ENCODE peak calls at places on chromosomes 5 and 9, in ten cellular contexts. A is GM20000; V is ecto neural progenitor cell; U is left ventricle myocardium superior; H is heart right ventricle; F is substantia nigra; J is Calu3; T is stimulated activated CD8-positive, alpha-beta memory T cell treated with anti-CD3 and anti-CD28 coated beads, Interleukin-4, amount 100 ng/mL, for 24 hours; O is stimulated activated CD4-positive, alpha-beta T cell treated with anti-CD3 and anti-CD28 coated beads, Interleukin-1b, Interleukin-23, amount 100 ng/mL, for 24 hours; L is NCI-H1417. W is an unnamed sample.

GRCh38 chr9:92728831-92729734 is 35.5 kb downstream of the BICD2 start:
- DNase-seq in A (peak; percentile 73), V (peak; percentile 45), U (peak; percentile 68), H (no peak), F (no peak), J (no peak), T (no peak), O (no peak), L (no peak), W (no peak)

GRCh38 chr5:159341914-159342313 is 11.6 kb upstream of the IL12B start:
- DNase-seq in A (no peak), V (no peak), U (peak; percentile 37), H (peak; percentile 24), F (peak; percentile 12), J (peak; percentile 86), T (peak; percentile 38), O (peak; percentile 15), L (no peak), W (peak; percentile 44)

GRCh38 chr5:153818626-153819025 is 220.1 kb downstream of the FAM114A2 start:
- DNase-seq in A (no peak), V (no peak), U (no peak), H (no peak), F (no peak), J (no peak), T (no peak), O (no peak), L (no peak), W (no peak)

GRCh38 chr5:167995844-167996400 is 295.5 kb upstream of the WWC1 start:
- DNase-seq in A (no peak), V (no peak), U (no peak), H (no peak), F (no peak), J (no peak), T (no peak), O (no peak), L (no peak), W (no peak)

GRCh38 chr5:143898914-143899591 is 87.1 kb downstream of the HMHB1 start:
- DNase-seq in A (no peak), V (no peak), U (no peak), H (no peak), F (no peak), J (no peak), T (no peak), O (no peak), L (peak; percentile 15), W (peak; percentile 4)

GRCh38 chr5:1384521-1384920 is 39.6 kb upstream of the CLPTM1L start:
- DNase-seq in A (no peak), V (no peak), U (no peak), H (no peak), F (no peak), J (no peak), T (no peak), O (no peak), L (no peak), W (no peak)

GRCh38 chr9:105244274-105244995 is at the start of gene SLC44A1:
- DNase-seq in A (peak; percentile 87), V (peak; percentile 97), U (peak; percentile 99), H (peak; percentile 99), F (peak; percentile 98), J (peak; percentile 95), T (peak; percentile 85), O (peak; percentile 92), L (peak; percentile 91), W (peak; percentile 81)

GRCh38 chr9:107600060-107600573 is 110.5 kb upstream of the KLF4 start:
- DNase-seq in A (no peak), V (no peak), U (no peak), H (no peak), F (no peak), J (no peak), T (no peak), O (no peak), L (no peak), W (no peak)

GRCh38 chr5:137142371-137143243 is 356.5 kb downstream of the SPOCK1 start:
- DNase-seq in A (no peak), V (no peak), U (peak; percentile 72), H (peak; percentile 34), F (no peak), J (peak; percentile 60), T (no peak), O (no peak), L (peak; percentile 18), W (no peak)

GRCh38 chr5:172610643-172611042 is 30.4 kb upstream of the NEURL1B start:
- DNase-seq in A (no peak), V (no peak), U (no peak), H (no peak), F (no peak), J (no peak), T (no peak), O (no peak), L (no peak), W (no peak)

GRCh38 chr5:36703245-36703860 is 96.9 kb downstream of the SLC1A3 start:
- DNase-seq in A (no peak), V (no peak), U (peak; percentile 67), H (peak; percentile 53), F (no peak), J (no peak), T (no peak), O (no peak), L (no peak), W (no peak)

GRCh38 chr5:14245526-14245925 is 102.4 kb downstream of the TRIO start:
- DNase-seq in A (no peak), V (no peak), U (no peak), H (no peak), F (no peak), J (no peak), T (no peak), O (no peak), L (no peak), W (no peak)

GRCh38 chr5:9787813-9788600 is 157.9 kb upstream of the TAS2R1 start:
- DNase-seq in A (no peak), V (no peak), U (peak; percentile 40), H (peak; percentile 14), F (no peak), J (no peak), T (no peak), O (no peak), L (no peak), W (no peak)

GRCh38 chr5:179180921-179181645 is 120.9 kb downstream of the ZNF354C start:
- DNase-seq in A (no peak), V (no peak), U (peak; percentile 17), H (no peak), F (no peak), J (no peak), T (no peak), O (no peak), L (no peak), W (no peak)

GRCh38 chr9:973295-973842 is 3.1 kb upstream of the DMRT3 start:
- DNase-seq in A (peak; percentile 33), V (peak; percentile 52), U (no peak), H (no peak), F (no peak), J (no peak), T (no peak), O (no peak), L (no peak), W (no peak)

GRCh38 chr9:133683494-133684460 is 47.6 kb downstream of the DBH start:
- DNase-seq in A (peak; percentile 64), V (no peak), U (peak; percentile 81), H (peak; percentile 73), F (no peak), J (no peak), T (peak; percentile 47), O (peak; percentile 36), L (no peak), W (no peak)

GRCh38 chr5:150065346-150065745 is 21.0 kb downstream of the CSF1R start:
- DNase-seq in A (no peak), V (peak; percentile 48), U (peak; percentile 64), H (peak; percentile 41), F (peak; percentile 18), J (no peak), T (no peak), O (no peak), L (no peak), W (no peak)

GRCh38 chr9:71270554-71270953 is 149.1 kb upstream of the TRPM3 start:
- DNase-seq in A (no peak), V (no peak), U (no peak), H (no peak), F (no peak), J (no peak), T (no peak), O (no peak), L (no peak), W (no peak)

GRCh38 chr5:32029291-32029690 is 144.8 kb downstream of the GOLPH3 start:
- DNase-seq in A (no peak), V (no peak), U (no peak), H (no peak), F (no peak), J (no peak), T (no peak), O (no peak), L (no peak), W (no peak)

GRCh38 chr9:117120061-117120460 is 294.8 kb downstream of the ASTN2 start:
- DNase-seq in A (no peak), V (no peak), U (no peak), H (no peak), F (no peak), J (no peak), T (no peak), O (no peak), L (no peak), W (no peak)

W was measured in HuH-7.